ENCODE peak calls at places on chromosomes 12 and 14, in four cellular contexts. One of them, this sample, is unnamed.

GRCh38 chr12:68971404-68971803 is 38.4 kb upstream of the CPM start:
- DNase-seq in activated T-cell treated with anti-CD3 and anti-CD28 coated beads for 1 hour: no peak
- DNase-seq in dorsolateral prefrontal cortex: no peak
- DNase-seq in tibial artery: no peak
- DNase-seq in this sample: no peak

GRCh38 chr12:114166360-114166759 is 200.2 kb upstream of the RBM19 start:
- DNase-seq in activated T-cell treated with anti-CD3 and anti-CD28 coated beads for 1 hour: no peak
- DNase-seq in dorsolateral prefrontal cortex: peak; percentile 21
- DNase-seq in tibial artery: no peak
- DNase-seq in this sample: peak; percentile 56

GRCh38 chr14:91371990-91372375 is 45.6 kb downstream of the CCDC88C start:
- DNase-seq in activated T-cell treated with anti-CD3 and anti-CD28 coated beads for 1 hour: no peak
- DNase-seq in dorsolateral prefrontal cortex: no peak
- DNase-seq in tibial artery: no peak
- DNase-seq in this sample: no peak

GRCh38 chr12:123062682-123063426 is 82.4 kb downstream of the ARL6IP4 start:
- DNase-seq in activated T-cell treated with anti-CD3 and anti-CD28 coated beads for 1 hour: no peak
- DNase-seq in dorsolateral prefrontal cortex: no peak
- DNase-seq in tibial artery: peak; percentile 57
- DNase-seq in this sample: no peak

GRCh38 chr12:57993834-57994233 is 52.5 kb downstream of the ATP23 start:
- DNase-seq in activated T-cell treated with anti-CD3 and anti-CD28 coated beads for 1 hour: no peak
- DNase-seq in dorsolateral prefrontal cortex: no peak
- DNase-seq in tibial artery: no peak
- DNase-seq in this sample: no peak

GRCh38 chr14:100142073-100143040 is 17.1 kb downstream of the DEGS2 start:
- DNase-seq in activated T-cell treated with anti-CD3 and anti-CD28 coated beads for 1 hour: no peak
- DNase-seq in dorsolateral prefrontal cortex: no peak
- DNase-seq in tibial artery: no peak
- DNase-seq in this sample: no peak

GRCh38 chr14:21070610-21071224 is 613 bp downstream of the ARHGEF40 start:
- DNase-seq in activated T-cell treated with anti-CD3 and anti-CD28 coated beads for 1 hour: no peak
- DNase-seq in dorsolateral prefrontal cortex: no peak
- DNase-seq in tibial artery: peak; percentile 62
- DNase-seq in this sample: no peak

GRCh38 chr12:13234045-13234641 is 37.6 kb downstream of the EMP1 start:
- DNase-seq in activated T-cell treated with anti-CD3 and anti-CD28 coated beads for 1 hour: peak; percentile 16
- DNase-seq in dorsolateral prefrontal cortex: no peak
- DNase-seq in tibial artery: peak; percentile 70
- DNase-seq in this sample: no peak

GRCh38 chr14:102901633-102902032 is 20.8 kb upstream of the AMN start:
- DNase-seq in activated T-cell treated with anti-CD3 and anti-CD28 coated beads for 1 hour: no peak
- DNase-seq in dorsolateral prefrontal cortex: no peak
- DNase-seq in tibial artery: no peak
- DNase-seq in this sample: no peak

GRCh38 chr14:76836029-76836630 is 9.9 kb downstream of the LRRC74A start:
- DNase-seq in activated T-cell treated with anti-CD3 and anti-CD28 coated beads for 1 hour: no peak
- DNase-seq in dorsolateral prefrontal cortex: no peak
- DNase-seq in tibial artery: peak; percentile 55
- DNase-seq in this sample: no peak

GRCh38 chr14:73269729-73270651 is 32.7 kb downstream of the PAPLN start:
- DNase-seq in activated T-cell treated with anti-CD3 and anti-CD28 coated beads for 1 hour: no peak
- DNase-seq in dorsolateral prefrontal cortex: no peak
- DNase-seq in tibial artery: peak; percentile 44
- DNase-seq in this sample: no peak

GRCh38 chr14:33736979-33737378 is 213.9 kb downstream of the EGLN3 start:
- DNase-seq in activated T-cell treated with anti-CD3 and anti-CD28 coated beads for 1 hour: no peak
- DNase-seq in dorsolateral prefrontal cortex: no peak
- DNase-seq in tibial artery: no peak
- DNase-seq in this sample: no peak